ENCODE peak calls at places on chromosomes 13 and 19, in seven cellular contexts. X is gastrocnemius medialis, Q is NB4, I is testis, A is ovary, U is transverse colon, B is IMR-90. N is an unnamed sample.

GRCh38 chr19:23956051-23956450 is 41.4 kb downstream of the ZNF726 start:
- DNase-seq in X (no peak), Q (no peak), I (no peak), A (no peak), U (no peak), B (no peak), N (no peak)

GRCh38 chr19:13938361-13939027 is at the start of gene PODNL1:
- DNase-seq in X (no peak), Q (no peak), I (no peak), A (peak), U (no peak), B (peak), N (no peak)

GRCh38 chr19:5534787-5535586 is 32.8 kb downstream of the TINCR start:
- DNase-seq in X (no peak), Q (peak), I (peak), A (no peak), U (no peak), B (peak), N (no peak)

GRCh38 chr19:29550896-29551295 is 25.1 kb downstream of the VSTM2B start:
- DNase-seq in X (no peak), Q (no peak), I (no peak), A (no peak), U (no peak), B (no peak), N (no peak)

GRCh38 chr19:2949939-2950285 is 5.1 kb upstream of the ZNF77 start:
- DNase-seq in X (no peak), Q (peak), I (no peak), A (no peak), U (no peak), B (peak), N (no peak)

GRCh38 chr13:75860935-75861334 is 224.8 kb downstream of the LMO7 start:
- DNase-seq in X (no peak), Q (no peak), I (no peak), A (no peak), U (no peak), B (peak), N (no peak)

GRCh38 chr13:37491661-37492060 is 106.9 kb downstream of the POSTN start:
- DNase-seq in X (no peak), Q (no peak), I (no peak), A (no peak), U (no peak), B (no peak), N (no peak)

GRCh38 chr13:109479991-109480696 is 306.2 kb downstream of the IRS2 start:
- DNase-seq in X (no peak), Q (no peak), I (peak), A (no peak), U (no peak), B (peak), N (no peak)

GRCh38 chr13:27578121-27579030 is 42.0 kb downstream of the LNX2 start:
- DNase-seq in X (no peak), Q (no peak), I (no peak), A (no peak), U (no peak), B (peak), N (no peak)

GRCh38 chr19:55641376-55642152 is 762 bp downstream of the ZNF580 start:
- DNase-seq in X (no peak), Q (peak), I (no peak), A (peak), U (no peak), B (peak), N (no peak)

GRCh38 chr19:4343845-4344713 is 717 bp downstream of the MPND start:
- DNase-seq in X (no peak), Q (peak), I (no peak), A (peak), U (no peak), B (no peak), N (peak)

GRCh38 chr19:6459356-6460098 is at the start of gene SLC25A23:
- DNase-seq in X (no peak), Q (peak), I (peak), A (peak), U (peak), B (peak), N (peak)

GRCh38 chr19:48244289-48244688 is 11.4 kb downstream of the CARD8 start:
- DNase-seq in X (no peak), Q (peak), I (no peak), A (no peak), U (no peak), B (no peak), N (no peak)

GRCh38 chr13:109055850-109056249 is 426.4 kb downstream of the MYO16 start:
- DNase-seq in X (no peak), Q (no peak), I (no peak), A (no peak), U (no peak), B (no peak), N (no peak)

GRCh38 chr13:45446181-45446580 is 18.6 kb upstream of the COG3 start:
- DNase-seq in X (no peak), Q (no peak), I (no peak), A (no peak), U (no peak), B (peak), N (no peak)

GRCh38 chr19:4849019-4849418 is 17.5 kb upstream of the TICAM1 start:
- DNase-seq in X (no peak), Q (no peak), I (no peak), A (no peak), U (no peak), B (no peak), N (no peak)

GRCh38 chr13:109779074-109779473 is 7.3 kb downstream of the IRS2 start:
- DNase-seq in X (no peak), Q (peak), I (no peak), A (no peak), U (no peak), B (no peak), N (no peak)

GRCh38 chr13:49637989-49638388 is 9.7 kb downstream of the ARL11 start:
- DNase-seq in X (no peak), Q (no peak), I (no peak), A (no peak), U (no peak), B (no peak), N (no peak)

GRCh38 chr19:29328586-29328985 is 115.6 kb upstream of the UQCRFS1 start:
- DNase-seq in X (no peak), Q (no peak), I (no peak), A (no peak), U (no peak), B (no peak), N (no peak)

GRCh38 chr19:31070676-31071075 is 278.6 kb downstream of the TSHZ3 start:
- DNase-seq in X (no peak), Q (no peak), I (no peak), A (no peak), U (no peak), B (no peak), N (no peak)

GRCh38 chr19:16258440-16258903 is 60.8 kb downstream of the AP1M1 start:
- DNase-seq in X (peak), Q (peak), I (peak), A (no peak), U (peak), B (no peak), N (peak)
- TF ChIP-seq POLR2A in X (peak), Q (no peak), I (no peak), A (no peak), U (peak), B (no peak), N (no peak)

DNA sequence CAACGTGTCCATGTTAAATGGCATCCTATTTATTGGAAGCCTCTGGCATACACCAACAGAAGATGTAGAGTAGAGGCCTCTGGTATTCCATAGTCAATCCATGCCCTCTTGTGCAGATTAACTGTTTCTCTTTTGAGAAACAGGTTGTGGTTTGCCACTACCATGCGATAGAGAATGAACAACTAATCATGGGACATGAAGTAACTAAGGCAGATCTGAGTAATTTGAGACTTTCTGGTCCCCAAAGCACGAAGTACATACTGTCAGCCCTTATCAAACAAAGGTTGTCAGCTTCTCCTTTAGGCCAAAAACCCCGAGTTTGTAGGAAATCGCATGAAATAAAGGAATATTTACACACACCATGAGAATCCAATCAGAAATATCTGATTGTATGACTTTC is 3.6 kb downstream of the ZNF121 start:
- DNase-seq in X (no peak), Q (no peak), I (no peak), A (no peak), U (no peak), B (no peak), N (no peak)
- TF ChIP-seq POLR2A in X (no peak), Q (no peak), I (no peak), A (no peak), U (no peak), B (no peak), N (no peak)

DNA sequence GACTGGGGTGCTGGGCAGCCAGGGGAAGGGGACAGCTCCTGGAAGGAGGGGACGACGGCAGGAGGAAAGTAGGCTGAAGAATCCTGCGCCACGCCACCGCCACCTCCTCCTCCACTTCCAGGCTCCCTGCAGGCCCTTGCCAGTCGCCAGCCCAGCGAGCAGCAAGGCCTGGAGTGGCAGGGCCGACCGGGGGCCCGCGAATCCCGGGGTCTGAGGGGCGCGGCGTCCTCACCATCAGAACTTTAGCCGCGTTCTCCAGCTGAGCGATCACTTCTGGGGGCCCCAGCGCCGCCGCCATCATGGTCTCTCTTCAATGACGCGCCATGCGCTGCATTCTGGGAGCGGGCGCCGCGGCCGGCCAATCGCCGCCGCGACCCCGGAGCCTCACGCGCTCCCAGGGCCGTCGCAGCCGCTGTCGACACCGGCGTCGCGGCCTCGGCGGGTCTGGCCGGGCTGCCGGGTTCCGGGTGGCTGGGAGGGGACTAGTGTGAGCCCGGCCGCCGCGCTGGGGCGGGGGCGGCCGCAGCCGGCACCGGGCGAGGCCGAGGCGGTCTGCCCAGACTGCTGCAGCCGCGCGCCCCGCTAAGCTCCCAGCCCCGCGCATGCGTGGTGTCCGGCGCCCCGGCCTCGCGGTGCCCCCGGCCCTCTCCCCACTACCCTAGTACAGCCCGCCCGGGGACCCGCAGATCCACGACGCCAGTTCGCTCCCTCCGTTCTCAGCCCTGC is at the start of gene XPO4:
- DNase-seq in X (peak), Q (peak), I (peak), A (peak), U (peak), B (peak), N (peak)
- TF ChIP-seq POLR2A in X (peak), Q (peak), I (no peak), A (no peak), U (peak), B (peak), N (no peak)

DNA sequence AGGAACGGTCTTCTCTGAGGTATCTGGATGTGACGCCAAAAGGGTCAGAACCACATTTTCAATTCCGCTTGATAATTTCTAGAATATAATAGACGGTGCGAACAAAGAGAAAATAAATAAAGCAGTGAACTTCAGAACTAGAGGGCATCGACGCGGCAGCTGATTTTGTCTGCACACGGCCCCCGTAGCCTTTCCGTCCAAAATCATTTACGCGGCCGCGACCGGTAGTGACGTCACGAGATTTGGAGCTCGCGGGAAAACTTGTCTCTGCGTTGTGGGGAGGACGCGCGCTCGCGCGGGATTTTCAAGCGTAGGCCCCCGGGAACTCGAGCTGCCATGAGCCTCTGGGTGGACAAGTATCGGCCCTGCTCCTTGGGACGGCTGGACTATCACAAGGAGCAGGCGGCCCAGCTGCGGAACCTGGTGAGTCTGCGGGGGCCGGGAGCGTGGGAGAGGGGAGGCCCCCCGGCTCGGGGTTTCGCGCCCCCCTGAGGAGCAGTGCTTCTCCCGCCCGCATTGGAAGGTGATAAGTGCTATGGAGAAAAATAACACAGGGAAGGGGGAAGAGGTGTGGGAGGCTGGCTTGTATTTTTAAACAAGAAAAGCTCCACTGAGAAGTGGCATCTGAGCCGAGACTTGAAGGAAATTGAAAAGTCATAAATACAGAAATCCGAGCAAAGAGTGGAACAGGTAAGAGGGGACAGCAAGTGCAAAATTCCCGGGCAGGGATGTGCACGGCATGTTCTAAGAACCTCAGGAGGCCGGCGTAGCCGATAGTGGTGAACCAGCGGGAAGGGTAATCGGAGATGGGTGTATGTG is at the start of gene RFC3:
- DNase-seq in X (peak), Q (peak), I (peak), A (peak), U (peak), B (peak), N (peak)
- TF ChIP-seq POLR2A in X (peak), Q (peak), I (peak), A (no peak), U (peak), B (peak), N (no peak)

GRCh38 chr19:11100064-11100463 is 10.8 kb downstream of the LDLR start:
- DNase-seq in X (no peak), Q (no peak), I (no peak), A (no peak), U (no peak), B (no peak), N (no peak)
- TF ChIP-seq POLR2A in X (no peak), Q (no peak), I (no peak), A (no peak), U (no peak), B (no peak), N (no peak)

GRCh38 chr19:9584073-9584833 is at the start of gene ZNF121:
- DNase-seq in X (peak), Q (peak), I (peak), A (peak), U (peak), B (peak), N (peak)
- TF ChIP-seq POLR2A in X (peak), Q (peak), I (no peak), A (peak), U (peak), B (peak), N (no peak)

GRCh38 chr19:45767881-45768643 is 990 bp downstream of the SIX5 start:
- DNase-seq in X (peak), Q (peak), I (peak), A (peak), U (peak), B (peak), N (peak)

GRCh38 chr19:45768644-45769053 is 403 bp downstream of the SIX5 start:
- DNase-seq in X (no peak), Q (peak), I (peak), A (no peak), U (peak), B (peak), N (peak)

GRCh38 chr19:45770192-45771101 is 1.4 kb upstream of the SIX5 start:
- DNase-seq in X (peak), Q (peak), I (peak), A (peak), U (peak), B (peak), N (peak)

GRCh38 chr19:45769821-45770191 is 754 bp upstream of the SIX5 start:
- DNase-seq in X (peak), Q (no peak), I (peak), A (peak), U (peak), B (peak), N (peak)

GRCh38 chr19:45769054-45769782 is at the start of gene SIX5:
- DNase-seq in X (peak), Q (peak), I (peak), A (peak), U (peak), B (peak), N (peak)
- TF ChIP-seq POLR2A in X (peak), Q (peak), I (peak), A (peak), U (peak), B (peak), N (no peak)

N was measured in lower leg skin.